ENCODE peak calls at places on chromosomes 2 and 18, in ten cellular contexts. K is K562; B is upper lobe of right lung; I is right cardiac atrium; F is upper lobe of left lung; Z is heart left ventricle; S is GM12878; E is A549; Q is CD4-positive, CD25-positive, alpha-beta regulatory T cell; O is pancreas. U is an unnamed sample.

GRCh38 chr2:1744151-1744445 is 217 bp downstream of the PXDN start:
- ATAC-seq in K (no peak), B (peak; percentile 22), I (peak; percentile 39), F (peak; percentile 32), Z (peak; percentile 17), S (no peak), E (peak; percentile 51), Q (no peak), O (peak; percentile 14), U (peak; percentile 16)

GRCh38 chr2:3237501-3237889 is 140.1 kb downstream of the EIPR1 start:
- ATAC-seq in K (no peak), B (no peak), I (no peak), F (no peak), Z (peak; percentile 22), S (no peak), E (no peak), Q (no peak), O (no peak), U (no peak)

GRCh38 chr18:3422905-3423304 is 27.1 kb upstream of the TGIF1 start:
- ATAC-seq in K (no peak), B (no peak), I (no peak), F (no peak), Z (no peak), S (no peak), E (no peak), Q (no peak), O (no peak), U (no peak)

GRCh38 chr2:51350100-51350499 is 318.2 kb upstream of the NRXN1 start:
- ATAC-seq in K (no peak), B (no peak), I (no peak), F (no peak), Z (no peak), S (no peak), E (no peak), Q (no peak), O (peak; percentile 65), U (no peak)

GRCh38 chr18:13379930-13380665 is 161.5 kb downstream of the LDLRAD4 start:
- ATAC-seq in K (no peak), B (no peak), I (peak; percentile 42), F (no peak), Z (peak; percentile 31), S (no peak), E (no peak), Q (no peak), O (no peak), U (no peak)

GRCh38 chr18:13110559-13110958 is 108.0 kb upstream of the LDLRAD4 start:
- ATAC-seq in K (no peak), B (no peak), I (peak; percentile 63), F (no peak), Z (peak; percentile 28), S (no peak), E (no peak), Q (no peak), O (peak; percentile 41), U (no peak)

GRCh38 chr2:177597759-177598158 is 205.2 kb downstream of the AGPS start:
- ATAC-seq in K (peak; percentile 78), B (no peak), I (no peak), F (peak; percentile 63), Z (peak; percentile 48), S (no peak), E (no peak), Q (no peak), O (peak; percentile 39), U (peak; percentile 26)

GRCh38 chr2:54077088-54077900 is 38.1 kb upstream of the ACYP2 start:
- ATAC-seq in K (peak; percentile 88), B (peak; percentile 94), I (no peak), F (peak; percentile 48), Z (no peak), S (peak; percentile 8), E (no peak), Q (no peak), O (peak; percentile 64), U (no peak)

DNA sequence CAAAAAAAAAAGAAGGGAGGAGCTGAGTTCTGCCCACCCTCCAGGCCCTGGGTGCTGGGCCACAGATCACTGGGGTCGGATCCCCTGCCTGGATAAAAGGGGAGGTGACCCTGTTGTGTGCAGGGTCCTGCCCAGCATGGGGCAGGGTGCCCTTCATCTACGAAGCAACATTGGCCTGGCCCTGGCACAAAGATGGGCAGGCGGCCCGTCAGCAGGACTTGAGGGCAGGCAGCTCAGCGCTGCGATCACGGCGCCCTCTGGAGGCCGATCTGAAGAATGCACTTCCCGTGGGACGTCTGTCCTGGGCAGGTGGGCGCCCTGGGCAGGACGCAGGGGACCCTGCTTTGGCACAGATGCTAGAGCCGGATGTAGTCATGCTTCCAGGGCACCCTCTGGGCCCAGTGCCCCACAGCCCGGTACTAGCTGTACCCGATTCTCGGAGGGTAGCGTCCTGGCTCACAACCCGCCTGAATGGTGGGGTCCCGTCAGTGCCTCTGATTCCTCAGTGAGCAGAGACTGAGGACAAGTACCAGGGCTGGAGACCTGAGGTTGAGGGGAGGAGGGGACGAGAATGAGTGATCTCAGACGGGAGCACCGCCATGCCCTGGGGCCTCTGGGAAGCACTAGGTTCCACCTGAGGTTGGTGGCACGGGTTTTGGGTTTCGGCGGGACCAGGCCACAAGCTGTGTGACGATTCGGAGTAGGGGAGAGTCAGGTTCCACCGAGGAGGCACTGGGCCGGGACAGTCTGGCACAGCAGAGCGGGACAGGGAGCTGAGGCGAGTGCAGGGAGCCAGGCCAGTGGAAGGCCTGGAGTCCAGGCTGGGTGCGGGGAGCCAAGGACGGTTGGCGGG is 18.0 kb downstream of the ARID5A start:
- ATAC-seq in K (peak; percentile 69), B (peak; percentile 79), I (peak; percentile 53), F (peak; percentile 85), Z (peak; percentile 72), S (peak; percentile 79), E (peak; percentile 48), Q (peak; percentile 41), O (peak; percentile 73), U (peak; percentile 68)
- H3K4me3 ChIP-seq in K (no peak overlapping the region), B (no peak overlapping the region), I (no peak overlapping the region), F (no peak overlapping the region), Z (no peak overlapping the region), S (no peak overlapping the region), E (no peak overlapping the region), Q (no peak overlapping the region), O (no peak overlapping the region), U (no peak overlapping the region)

GRCh38 chr2:46368416-46368815 is 71.2 kb downstream of the EPAS1 start:
- ATAC-seq in K (no peak), B (no peak), I (no peak), F (no peak), Z (no peak), S (no peak), E (no peak), Q (no peak), O (no peak), U (no peak)

GRCh38 chr2:46367286-46367685 is 70.1 kb downstream of the EPAS1 start:
- ATAC-seq in K (no peak), B (no peak), I (no peak), F (no peak), Z (no peak), S (no peak), E (no peak), Q (no peak), O (peak; percentile 8), U (no peak)

GRCh38 chr2:46364797-46365457 is 67.7 kb downstream of the EPAS1 start:
- ATAC-seq in K (peak; percentile 86), B (peak; percentile 63), I (no peak), F (peak; percentile 66), Z (peak; percentile 58), S (peak; percentile 79), E (peak; percentile 70), Q (peak; percentile 52), O (peak; percentile 79), U (peak; percentile 37)

GRCh38 chr2:46366675-46367067 is 69.5 kb downstream of the EPAS1 start:
- ATAC-seq in K (no peak), B (peak; percentile 23), I (no peak), F (no peak), Z (no peak), S (no peak), E (no peak), Q (no peak), O (no peak), U (no peak)

DNA sequence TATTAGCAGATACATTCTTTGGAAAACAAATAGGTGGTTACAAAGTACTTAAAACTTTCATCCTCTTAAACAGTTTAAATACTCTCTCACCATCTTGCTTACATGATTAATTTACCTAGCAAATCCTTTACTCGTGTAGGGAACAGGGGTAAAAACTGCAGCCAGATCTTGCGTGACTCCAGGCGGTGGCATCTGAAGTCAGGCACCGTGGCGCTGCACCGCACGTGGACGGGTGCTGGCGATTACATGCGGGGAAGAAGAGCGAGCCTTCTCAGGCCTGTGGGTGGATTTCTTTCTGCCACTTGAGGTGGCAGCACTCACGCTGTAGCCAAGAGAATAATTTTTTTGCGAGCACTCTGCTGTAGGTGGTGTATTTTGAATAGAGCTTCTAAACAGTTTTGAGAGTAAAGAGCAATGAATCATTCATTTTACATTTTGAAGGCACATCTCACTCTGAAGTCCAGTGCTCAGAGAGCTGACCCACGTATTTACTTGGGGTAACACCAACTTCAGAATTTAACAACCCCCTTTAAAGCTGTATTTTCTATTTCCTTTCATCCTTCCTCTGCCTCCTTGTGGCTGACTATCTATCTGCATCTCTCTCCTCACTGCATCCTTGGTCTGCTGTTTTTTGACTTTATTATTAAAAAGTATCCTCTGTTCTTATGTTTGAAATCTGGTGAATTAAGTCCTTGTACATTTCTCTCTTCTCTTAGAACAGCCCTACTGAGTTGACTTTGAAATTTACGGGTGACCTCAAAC is 68.9 kb downstream of the EPAS1 start:
- ATAC-seq in K (peak; percentile 58), B (no peak), I (no peak), F (no peak), Z (no peak), S (peak; percentile 14), E (peak; percentile 25), Q (no peak), O (no peak), U (no peak)
- H3K4me1 ChIP-seq in K (no peaks in the 10 kb centered on the region), B (peaks cover 73% of the 10 kb centered on the region), I (peaks cover 2% of the 10 kb centered on the region), F (peaks cover 67% of the 10 kb centered on the region), Z (peaks cover 48% of the 10 kb centered on the region), S (no peaks in the 10 kb centered on the region), E (peaks cover 27% of the 10 kb centered on the region), Q (no peaks in the 10 kb centered on the region), O (peaks cover 4% of the 10 kb centered on the region), U (peaks cover 16% of the 10 kb centered on the region)

GRCh38 chr2:196966078-196966477 is 39.6 kb upstream of the PGAP1 start:
- ATAC-seq in K (no peak), B (no peak), I (no peak), F (no peak), Z (no peak), S (no peak), E (no peak), Q (no peak), O (no peak), U (no peak)

GRCh38 chr2:196963961-196964360 is 37.5 kb upstream of the PGAP1 start:
- ATAC-seq in K (no peak), B (peak; percentile 54), I (no peak), F (no peak), Z (no peak), S (no peak), E (no peak), Q (no peak), O (peak; percentile 94), U (no peak)

GRCh38 chr2:196970089-196970488 is 43.6 kb upstream of the PGAP1 start:
- ATAC-seq in K (no peak), B (no peak), I (no peak), F (no peak), Z (no peak), S (no peak), E (no peak), Q (no peak), O (no peak), U (no peak)

GRCh38 chr2:196967775-196968174 is 41.3 kb upstream of the PGAP1 start:
- ATAC-seq in K (no peak), B (no peak), I (no peak), F (no peak), Z (no peak), S (no peak), E (no peak), Q (no peak), O (no peak), U (no peak)

GRCh38 chr2:196967126-196967525 is 40.6 kb upstream of the PGAP1 start:
- ATAC-seq in K (no peak), B (no peak), I (peak; percentile 80), F (peak; percentile 82), Z (peak; percentile 67), S (no peak), E (no peak), Q (no peak), O (no peak), U (no peak)
- H3K4me3 ChIP-seq in K (no peak overlapping the region), B (peak overlapping the region; percentile 20), I (peak overlapping the region; percentile 45), F (no peak overlapping the region), Z (peak overlapping the region; percentile 18), S (no peak overlapping the region), E (no peak overlapping the region), Q (no peak overlapping the region), O (no peak overlapping the region), U (peak overlapping the region; percentile 8)

GRCh38 chr2:239355724-239356123 is 45.1 kb downstream of the HDAC4 start:
- ATAC-seq in K (no peak), B (no peak), I (peak; percentile 53), F (no peak), Z (peak; percentile 44), S (no peak), E (no peak), Q (no peak), O (peak; percentile 42), U (peak; percentile 73)
- H3K4me1 ChIP-seq in K (peaks cover 5% of the 10 kb centered on the region), B (peaks cover 4% of the 10 kb centered on the region), I (peaks cover 6% of the 10 kb centered on the region), F (no peaks in the 10 kb centered on the region), Z (peaks cover 18% of the 10 kb centered on the region), S (no peaks in the 10 kb centered on the region), E (no peaks in the 10 kb centered on the region), Q (no peaks in the 10 kb centered on the region), O (peaks cover 10% of the 10 kb centered on the region), U (peaks cover 3% of the 10 kb centered on the region)

U was measured in gastroesophageal sphincter.